ENCODE peak calls at places on chromosomes 16 and 17, in six cellular contexts. B is right atrium auricular region, X is pancreas, S is ovary, K is left ventricle myocardium inferior, L is psoas muscle. U is an unnamed sample.

GRCh38 chr17:13626703-13627102 is 25.0 kb upstream of the HS3ST3A1 start:
- DNase-seq in B (no peak), X (no peak), S (no peak), K (no peak), L (no peak), U (no peak)

GRCh38 chr17:28494445-28495188 is 11.5 kb upstream of the FOXN1 start:
- DNase-seq in B (peak; percentile 62), X (peak; percentile 94), S (peak; percentile 76), K (peak; percentile 66), L (peak; percentile 65), U (peak; percentile 9)

GRCh38 chr17:66283296-66283934 is 19.0 kb upstream of the PRKCA start:
- DNase-seq in B (peak; percentile 30), X (no peak), S (no peak), K (no peak), L (no peak), U (no peak)

GRCh38 chr17:58702708-58703107 is 10.3 kb downstream of the RAD51C start:
- DNase-seq in B (no peak), X (no peak), S (no peak), K (no peak), L (no peak), U (no peak)

GRCh38 chr17:27550291-27550930 is 80.6 kb upstream of the LGALS9 start:
- DNase-seq in B (no peak), X (peak; percentile 49), S (no peak), K (no peak), L (no peak), U (no peak)

GRCh38 chr17:12342609-12343248 is 322.1 kb downstream of the MAP2K4 start:
- DNase-seq in B (no peak), X (no peak), S (no peak), K (no peak), L (no peak), U (no peak)

GRCh38 chr17:49125449-49125848 is 7.1 kb upstream of the B4GALNT2 start:
- DNase-seq in B (no peak), X (no peak), S (no peak), K (no peak), L (no peak), U (no peak)

GRCh38 chr17:80007009-80007752 is 28.5 kb downstream of the TBC1D16 start:
- DNase-seq in B (no peak), X (no peak), S (no peak), K (no peak), L (peak; percentile 7), U (no peak)

GRCh38 chr16:68992521-68992920 is 112.9 kb upstream of the HAS3 start:
- DNase-seq in B (no peak), X (no peak), S (no peak), K (no peak), L (no peak), U (no peak)

GRCh38 chr16:4800290-4801041 is 2.0 kb downstream of the ROGDI start:
- DNase-seq in B (no peak), X (peak; percentile 82), S (no peak), K (peak; percentile 65), L (peak; percentile 48), U (no peak)

GRCh38 chr17:69508814-69509213 is 94.3 kb downstream of the MAP2K6 start:
- DNase-seq in B (no peak), X (no peak), S (no peak), K (no peak), L (no peak), U (no peak)

GRCh38 chr17:69506489-69506888 is 92.0 kb downstream of the MAP2K6 start:
- DNase-seq in B (no peak), X (no peak), S (no peak), K (no peak), L (no peak), U (no peak)

GRCh38 chr17:69503711-69504110 is 89.2 kb downstream of the MAP2K6 start:
- DNase-seq in B (no peak), X (no peak), S (no peak), K (no peak), L (no peak), U (no peak)

GRCh38 chr17:69502488-69502887 is 88.0 kb downstream of the MAP2K6 start:
- DNase-seq in B (no peak), X (no peak), S (no peak), K (no peak), L (no peak), U (no peak)

DNA sequence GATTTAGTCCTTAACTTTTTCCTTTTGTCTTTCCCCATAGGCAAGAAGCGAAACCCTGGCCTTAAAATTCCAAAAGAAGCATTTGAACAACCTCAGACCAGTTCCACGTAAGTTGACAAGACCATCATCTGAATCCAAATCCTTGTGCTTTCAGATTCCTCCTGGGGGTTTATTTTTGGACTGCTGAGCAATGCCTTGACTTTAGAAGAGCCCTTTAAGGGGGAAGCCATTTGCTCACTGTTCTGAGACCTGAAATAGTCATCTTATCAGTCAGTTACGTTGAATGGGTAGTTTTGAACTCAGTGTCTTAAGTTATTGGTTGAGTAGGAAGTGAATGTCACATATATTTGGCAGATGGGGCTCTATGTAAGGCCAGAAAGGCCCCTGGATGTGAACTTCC is 91.2 kb downstream of the MAP2K6 start:
- DNase-seq in B (no peak), X (no peak), S (no peak), K (no peak), L (no peak), U (no peak)
- H3K27ac ChIP-seq in B (peak overlapping the region; percentile 23), X (no peak overlapping the region), S (no peak overlapping the region), K (peak overlapping the region; percentile 68), L (peak overlapping the region; percentile 87), U (peak overlapping the region; percentile 93)

DNA sequence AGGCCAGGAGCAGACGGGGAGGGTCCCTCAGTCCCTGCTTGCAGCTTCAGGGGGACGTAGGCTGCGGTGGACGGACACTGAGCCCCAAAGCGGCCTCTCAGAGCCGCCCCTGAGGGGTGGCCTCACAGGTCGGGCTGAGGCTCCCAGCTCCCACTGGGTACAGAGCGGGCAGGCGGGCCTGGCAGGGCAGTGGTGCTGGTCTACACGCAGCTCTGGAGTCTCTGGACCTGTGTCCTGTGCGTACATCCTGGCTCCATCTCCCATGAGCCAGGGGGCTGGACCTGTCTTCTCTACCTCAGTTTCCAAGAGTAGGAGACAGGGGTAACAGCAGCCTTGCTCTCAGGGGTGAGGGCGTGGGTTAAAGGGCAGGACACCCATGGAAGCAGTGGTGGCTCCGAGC is 1.7 kb downstream of the DPEP1 start:
- DNase-seq in B (no peak), X (peak; percentile 61), S (no peak), K (no peak), L (no peak), U (no peak)
- H3K4me1 ChIP-seq in B (no peaks in the 10 kb centered on the region), X (no peaks in the 10 kb centered on the region), S (no peaks in the 10 kb centered on the region), K (peaks cover 10% of the 10 kb centered on the region), L (no peaks in the 10 kb centered on the region), U (no peaks in the 10 kb centered on the region)

GRCh38 chr17:74848656-74849399 is 10.9 kb downstream of the GRIN2C start:
- DNase-seq in B (no peak), X (no peak), S (no peak), K (no peak), L (no peak), U (no peak)
- H3K27ac ChIP-seq in B (no peak overlapping the region), X (no peak overlapping the region), S (no peak overlapping the region), K (no peak overlapping the region), L (no peak overlapping the region), U (no peak overlapping the region)

DNA sequence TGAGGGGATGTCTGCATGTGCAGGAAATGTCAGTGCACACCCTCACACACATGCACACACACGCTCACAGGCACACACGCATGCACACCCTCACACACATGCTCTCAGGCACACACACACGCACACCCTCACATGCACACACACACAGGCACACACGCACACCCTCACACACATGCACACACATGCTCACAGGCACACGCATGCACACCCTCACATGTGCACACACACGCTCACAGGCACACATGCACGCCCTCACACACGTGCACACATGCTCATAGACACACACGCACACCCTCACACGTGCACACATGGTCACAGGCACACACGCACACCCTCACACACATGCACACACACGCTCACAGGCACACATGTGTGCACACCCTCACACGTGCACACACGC is 77.6 kb upstream of the ZNF469 start:
- DNase-seq in B (no peak), X (no peak), S (no peak), K (no peak), L (no peak), U (no peak)
- H3K4me1 ChIP-seq in B (peaks cover 15% of the 10 kb centered on the region), X (no peaks in the 10 kb centered on the region), S (peaks cover 18% of the 10 kb centered on the region), K (no peaks in the 10 kb centered on the region), L (peaks cover 12% of the 10 kb centered on the region), U (peaks cover 8% of the 10 kb centered on the region)

GRCh38 chr16:11412175-11412904 is 67.1 kb downstream of the RMI2 start:
- DNase-seq in B (no peak), X (no peak), S (no peak), K (no peak), L (no peak), U (no peak)

GRCh38 chr16:11411059-11411550 is 65.8 kb downstream of the RMI2 start:
- DNase-seq in B (no peak), X (no peak), S (no peak), K (no peak), L (no peak), U (no peak)

GRCh38 chr16:11408261-11408660 is 63.0 kb downstream of the RMI2 start:
- DNase-seq in B (no peak), X (no peak), S (no peak), K (no peak), L (no peak), U (no peak)

GRCh38 chr16:11409398-11409797 is 64.1 kb downstream of the RMI2 start:
- DNase-seq in B (no peak), X (no peak), S (no peak), K (no peak), L (no peak), U (no peak)

DNA sequence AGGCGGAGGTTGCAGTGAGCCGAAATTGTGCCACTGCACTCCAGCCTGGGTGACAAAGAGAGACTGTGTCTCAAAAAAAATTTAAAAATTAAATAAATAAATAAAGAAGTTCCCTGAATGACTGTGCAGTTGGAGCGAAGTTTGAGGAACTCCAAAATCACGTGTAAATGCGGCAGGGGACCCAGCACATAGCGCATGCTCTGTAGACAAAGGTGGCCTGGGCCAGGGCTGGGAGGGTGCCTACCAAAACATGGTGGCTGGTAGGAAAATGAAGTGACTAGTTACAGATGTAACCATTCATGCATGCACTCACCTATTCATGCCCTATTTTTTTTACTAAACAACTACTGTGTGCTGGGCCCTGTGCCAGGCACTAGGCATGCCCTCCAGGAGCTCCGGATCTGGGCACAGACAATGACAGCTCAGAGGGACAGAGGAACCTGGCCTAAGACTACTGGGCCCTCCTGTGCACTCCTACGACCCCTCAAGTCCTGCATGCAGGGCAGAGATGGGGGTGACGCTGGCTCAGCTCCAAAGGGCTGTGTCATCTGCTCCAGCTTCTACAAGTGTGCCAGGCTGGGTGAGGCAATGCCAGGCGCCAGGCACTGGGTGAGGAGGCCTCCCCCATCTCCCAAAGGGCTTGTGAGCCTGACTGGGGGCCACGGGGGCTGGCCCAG is 65.3 kb downstream of the RMI2 start:
- DNase-seq in B (no peak), X (no peak), S (no peak), K (no peak), L (no peak), U (no peak)
- H3K27ac ChIP-seq in B (no peak overlapping the region), X (no peak overlapping the region), S (no peak overlapping the region), K (no peak overlapping the region), L (no peak overlapping the region), U (no peak overlapping the region)

GRCh38 chr16:17373533-17373932 is 97.2 kb downstream of the XYLT1 start:
- DNase-seq in B (no peak), X (no peak), S (no peak), K (no peak), L (no peak), U (no peak)
- H3K4me1 ChIP-seq in B (peaks cover 50% of the 10 kb centered on the region), X (no peaks in the 10 kb centered on the region), S (peaks cover 9% of the 10 kb centered on the region), K (peaks cover 51% of the 10 kb centered on the region), L (peaks cover 23% of the 10 kb centered on the region), U (peaks cover 20% of the 10 kb centered on the region)

U was measured in gastrocnemius medialis.